ENCODE peak calls at places on chromosome 7, in six cellular contexts. One of them, this sample, is unnamed. For H3K27me3, the result is how much of the 10 kb centered on the place peaks cover.

GRCh38 chr7:86908948-86909347 is 150.5 kb downstream of the ELAPOR2 start:
- DNase-seq in BE2C: no peak
- DNase-seq in CD8-positive, alpha-beta memory T cell: no peak
- DNase-seq in astrocyte: no peak
- DNase-seq in heart left ventricle: no peak
- DNase-seq in CD4-positive, alpha-beta memory T cell: no peak
- DNase-seq in this sample: no peak

GRCh38 chr7:128017460-128017859 is 13.8 kb downstream of the LRRC4 start:
- DNase-seq in CD4-positive, alpha-beta memory T cell: no peak
- DNase-seq in astrocyte: no peak
- DNase-seq in BE2C: no peak
- DNase-seq in CD8-positive, alpha-beta memory T cell: no peak
- DNase-seq in heart left ventricle: no peak
- DNase-seq in this sample: peak

GRCh38 chr7:23742051-23742450 is 32.0 kb downstream of the STK31 start:
- DNase-seq in CD4-positive, alpha-beta memory T cell: no peak
- DNase-seq in CD8-positive, alpha-beta memory T cell: no peak
- DNase-seq in heart left ventricle: no peak
- DNase-seq in BE2C: no peak
- DNase-seq in astrocyte: no peak
- DNase-seq in this sample: peak

GRCh38 chr7:108515013-108515412 is 10.9 kb downstream of the PNPLA8 start:
- DNase-seq in BE2C: no peak
- DNase-seq in astrocyte: no peak
- DNase-seq in heart left ventricle: no peak
- DNase-seq in CD8-positive, alpha-beta memory T cell: no peak
- DNase-seq in CD4-positive, alpha-beta memory T cell: no peak
- DNase-seq in this sample: no peak

GRCh38 chr7:104700336-104700735 is 313.7 kb upstream of the KMT2E start:
- DNase-seq in CD8-positive, alpha-beta memory T cell: no peak
- DNase-seq in astrocyte: no peak
- DNase-seq in BE2C: no peak
- DNase-seq in heart left ventricle: no peak
- DNase-seq in CD4-positive, alpha-beta memory T cell: no peak
- DNase-seq in this sample: no peak

GRCh38 chr7:9231683-9232082 is 798.3 kb downstream of the NXPH1 start:
- DNase-seq in CD8-positive, alpha-beta memory T cell: no peak
- DNase-seq in BE2C: no peak
- DNase-seq in CD4-positive, alpha-beta memory T cell: no peak
- DNase-seq in astrocyte: no peak
- DNase-seq in heart left ventricle: no peak
- DNase-seq in this sample: no peak

GRCh38 chr7:2182461-2182860 is 50.3 kb downstream of the MAD1L1 start:
- DNase-seq in CD4-positive, alpha-beta memory T cell: no peak
- DNase-seq in CD8-positive, alpha-beta memory T cell: no peak
- DNase-seq in astrocyte: no peak
- DNase-seq in BE2C: no peak
- DNase-seq in heart left ventricle: no peak
- DNase-seq in this sample: no peak

GRCh38 chr7:154424370-154424769 is 372.2 kb downstream of the DPP6 start:
- DNase-seq in CD4-positive, alpha-beta memory T cell: no peak
- DNase-seq in astrocyte: no peak
- DNase-seq in heart left ventricle: no peak
- DNase-seq in CD8-positive, alpha-beta memory T cell: no peak
- DNase-seq in BE2C: no peak
- DNase-seq in this sample: no peak

GRCh38 chr7:134747326-134747725 is 32.1 kb upstream of the CALD1 start:
- DNase-seq in CD8-positive, alpha-beta memory T cell: no peak
- DNase-seq in CD4-positive, alpha-beta memory T cell: no peak
- DNase-seq in astrocyte: no peak
- DNase-seq in heart left ventricle: no peak
- DNase-seq in BE2C: no peak
- DNase-seq in this sample: no peak

GRCh38 chr7:7766671-7767070 is 48.3 kb upstream of the RPA3 start:
- DNase-seq in CD8-positive, alpha-beta memory T cell: no peak
- DNase-seq in astrocyte: no peak
- DNase-seq in BE2C: no peak
- DNase-seq in heart left ventricle: no peak
- DNase-seq in CD4-positive, alpha-beta memory T cell: no peak
- DNase-seq in this sample: no peak

GRCh38 chr7:148773344-148773743 is 74.6 kb downstream of the CUL1 start:
- DNase-seq in astrocyte: peak
- DNase-seq in CD8-positive, alpha-beta memory T cell: peak
- DNase-seq in heart left ventricle: no peak
- DNase-seq in CD4-positive, alpha-beta memory T cell: peak
- DNase-seq in BE2C: no peak
- DNase-seq in this sample: no peak

GRCh38 chr7:30886608-30887011 is 25.0 kb upstream of the AQP1 start:
- DNase-seq in CD8-positive, alpha-beta memory T cell: no peak
- DNase-seq in astrocyte: no peak
- DNase-seq in CD4-positive, alpha-beta memory T cell: no peak
- DNase-seq in BE2C: no peak
- DNase-seq in heart left ventricle: no peak
- DNase-seq in this sample: no peak

GRCh38 chr7:75965617-75966016 is 28.8 kb downstream of the TMEM120A start:
- DNase-seq in CD8-positive, alpha-beta memory T cell: no peak
- DNase-seq in heart left ventricle: no peak
- DNase-seq in BE2C: no peak
- DNase-seq in CD4-positive, alpha-beta memory T cell: no peak
- DNase-seq in astrocyte: no peak
- DNase-seq in this sample: no peak

GRCh38 chr7:132161231-132161915 is 414.9 kb downstream of the PLXNA4 start:
- DNase-seq in astrocyte: peak
- DNase-seq in BE2C: peak
- DNase-seq in CD4-positive, alpha-beta memory T cell: no peak
- DNase-seq in CD8-positive, alpha-beta memory T cell: no peak
- DNase-seq in heart left ventricle: peak
- DNase-seq in this sample: no peak

GRCh38 chr7:80428161-80429054 is 83.5 kb downstream of the GNAT3 start:
- DNase-seq in heart left ventricle: no peak
- DNase-seq in CD4-positive, alpha-beta memory T cell: no peak
- DNase-seq in CD8-positive, alpha-beta memory T cell: no peak
- DNase-seq in astrocyte: peak
- DNase-seq in BE2C: peak
- DNase-seq in this sample: peak

GRCh38 chr7:140242057-140243031 is 65.6 kb upstream of the KDM7A start:
- DNase-seq in CD4-positive, alpha-beta memory T cell: no peak
- DNase-seq in heart left ventricle: peak
- DNase-seq in astrocyte: no peak
- DNase-seq in BE2C: peak
- DNase-seq in CD8-positive, alpha-beta memory T cell: no peak
- DNase-seq in this sample: peak

GRCh38 chr7:20798081-20798693 is 11.5 kb upstream of the SP8 start:
- DNase-seq in heart left ventricle: peak
- DNase-seq in BE2C: peak
- DNase-seq in astrocyte: no peak
- DNase-seq in CD8-positive, alpha-beta memory T cell: no peak
- DNase-seq in CD4-positive, alpha-beta memory T cell: no peak
- DNase-seq in this sample: no peak

GRCh38 chr7:128005117-128005516 is 26.1 kb downstream of the LRRC4 start:
- DNase-seq in heart left ventricle: no peak
- DNase-seq in CD4-positive, alpha-beta memory T cell: no peak
- DNase-seq in CD8-positive, alpha-beta memory T cell: no peak
- DNase-seq in astrocyte: no peak
- DNase-seq in BE2C: no peak
- DNase-seq in this sample: no peak

GRCh38 chr7:44326261-44327125 is 1.1 kb upstream of the CAMK2B start:
- DNase-seq in CD4-positive, alpha-beta memory T cell: no peak
- DNase-seq in CD8-positive, alpha-beta memory T cell: no peak
- DNase-seq in astrocyte: no peak
- DNase-seq in BE2C: no peak
- DNase-seq in heart left ventricle: no peak
- DNase-seq in this sample: no peak

GRCh38 chr7:157396316-157397035 is 59.7 kb downstream of the DNAJB6 start:
- DNase-seq in astrocyte: no peak
- DNase-seq in heart left ventricle: no peak
- DNase-seq in BE2C: no peak
- DNase-seq in CD4-positive, alpha-beta memory T cell: no peak
- DNase-seq in CD8-positive, alpha-beta memory T cell: no peak
- DNase-seq in this sample: no peak

DNA sequence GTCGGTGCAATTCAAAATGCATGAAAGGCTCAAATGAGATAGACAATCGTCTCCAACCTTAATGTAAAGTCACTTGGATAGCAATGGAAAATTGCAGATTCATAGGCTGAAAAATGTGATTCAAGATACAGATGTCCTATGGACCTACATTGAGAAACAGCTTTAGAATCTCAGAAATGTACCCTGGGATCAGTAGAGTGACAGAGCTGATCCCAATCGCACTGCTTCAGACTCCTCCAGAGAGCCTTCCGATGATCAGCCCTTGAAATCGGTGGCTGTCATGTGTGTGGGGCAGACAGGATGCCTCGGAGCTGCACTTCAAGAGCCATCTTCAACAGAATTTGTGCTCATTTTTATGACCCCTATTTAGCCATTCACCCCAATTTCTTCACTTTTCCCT is 240.1 kb upstream of the GRB10 start:
- DNase-seq in astrocyte: no peak
- DNase-seq in BE2C: no peak
- DNase-seq in CD8-positive, alpha-beta memory T cell: no peak
- DNase-seq in CD4-positive, alpha-beta memory T cell: no peak
- DNase-seq in heart left ventricle: no peak
- DNase-seq in this sample: no peak
- H3K4me3 ChIP-seq in astrocyte: no peak
- H3K4me3 ChIP-seq in BE2C: no peak
- H3K4me3 ChIP-seq in CD8-positive, alpha-beta memory T cell: no peak
- H3K4me3 ChIP-seq in CD4-positive, alpha-beta memory T cell: no peak
- H3K4me3 ChIP-seq in heart left ventricle: no peak
- H3K4me3 ChIP-seq in this sample: no peak

GRCh38 chr7:27173412-27174076 is 576 bp downstream of the HOXA10 start:
- DNase-seq in heart left ventricle: peak
- DNase-seq in CD8-positive, alpha-beta memory T cell: no peak
- DNase-seq in astrocyte: no peak
- DNase-seq in BE2C: no peak
- DNase-seq in CD4-positive, alpha-beta memory T cell: no peak
- DNase-seq in this sample: no peak
- H3K27me3 ChIP-seq in heart left ventricle: half or more
- H3K27me3 ChIP-seq in CD8-positive, alpha-beta memory T cell: half or more
- H3K27me3 ChIP-seq in astrocyte: half or more
- H3K27me3 ChIP-seq in BE2C: half or more
- H3K27me3 ChIP-seq in CD4-positive, alpha-beta memory T cell: half or more
- H3K27me3 ChIP-seq in this sample: half or more

GRCh38 chr7:47636111-47636692 is 54.3 kb upstream of the TNS3 start:
- DNase-seq in CD8-positive, alpha-beta memory T cell: no peak
- DNase-seq in CD4-positive, alpha-beta memory T cell: no peak
- DNase-seq in heart left ventricle: no peak
- DNase-seq in astrocyte: no peak
- DNase-seq in BE2C: no peak
- DNase-seq in this sample: no peak

GRCh38 chr7:47633134-47633533 is 51.2 kb upstream of the TNS3 start:
- DNase-seq in BE2C: no peak
- DNase-seq in astrocyte: no peak
- DNase-seq in CD8-positive, alpha-beta memory T cell: no peak
- DNase-seq in CD4-positive, alpha-beta memory T cell: no peak
- DNase-seq in heart left ventricle: no peak
- DNase-seq in this sample: no peak

GRCh38 chr7:47634273-47634672 is 52.4 kb upstream of the TNS3 start:
- DNase-seq in CD8-positive, alpha-beta memory T cell: no peak
- DNase-seq in astrocyte: peak
- DNase-seq in heart left ventricle: no peak
- DNase-seq in CD4-positive, alpha-beta memory T cell: no peak
- DNase-seq in BE2C: no peak
- DNase-seq in this sample: peak

GRCh38 chr7:47636693-47637175 is 54.8 kb upstream of the TNS3 start:
- DNase-seq in heart left ventricle: no peak
- DNase-seq in BE2C: no peak
- DNase-seq in astrocyte: no peak
- DNase-seq in CD8-positive, alpha-beta memory T cell: no peak
- DNase-seq in CD4-positive, alpha-beta memory T cell: no peak
- DNase-seq in this sample: no peak

DNA sequence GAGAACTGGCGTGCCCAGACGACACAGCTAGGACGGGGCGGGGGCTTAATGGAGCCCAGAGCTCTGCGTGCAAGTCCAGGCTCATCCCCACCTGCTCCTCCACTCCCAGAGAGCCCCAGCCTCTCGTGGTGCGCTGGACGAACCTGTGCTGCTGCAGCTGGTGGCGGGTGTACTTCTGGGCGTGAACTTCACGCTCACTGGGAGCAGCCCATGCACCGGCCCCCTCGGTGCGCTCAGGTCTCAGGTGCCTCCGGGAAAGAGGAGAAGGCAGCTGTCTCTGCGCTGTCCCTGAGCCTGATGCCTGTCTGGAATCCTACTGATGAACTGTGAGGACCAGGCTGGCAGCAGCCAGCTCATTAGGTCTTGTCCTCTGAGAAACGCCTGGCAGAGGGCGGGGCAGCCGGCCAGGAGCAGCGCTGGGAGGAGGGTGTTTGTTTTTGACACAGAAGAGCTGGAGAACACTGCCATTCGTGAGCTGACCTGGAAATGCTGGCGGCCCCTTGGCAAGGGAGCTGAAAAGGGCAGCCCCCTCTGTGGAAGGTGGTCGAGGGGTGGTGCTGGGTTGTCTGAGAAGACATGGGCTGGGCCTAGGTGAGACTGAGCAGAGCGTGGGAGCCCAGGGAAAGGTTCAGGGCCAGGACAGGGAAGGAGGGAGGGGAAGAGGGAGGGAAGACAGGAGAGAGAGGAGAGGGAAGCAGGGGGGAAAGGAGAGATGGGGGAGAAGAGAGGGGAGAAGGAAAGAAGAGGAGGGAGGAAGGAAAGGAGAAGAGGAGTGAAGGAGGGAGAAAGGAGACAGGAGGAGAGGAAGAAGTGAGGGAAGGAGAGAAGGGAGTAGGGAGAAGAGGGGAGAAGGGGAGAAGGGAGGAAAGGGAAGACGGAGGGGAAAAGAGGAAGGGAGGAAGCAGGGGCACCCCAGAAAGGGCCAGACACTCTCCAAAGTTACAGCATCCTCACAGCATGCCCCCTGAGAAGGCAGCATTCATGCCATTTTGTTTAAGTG is 53.5 kb upstream of the TNS3 start:
- DNase-seq in astrocyte: no peak
- DNase-seq in CD4-positive, alpha-beta memory T cell: no peak
- DNase-seq in heart left ventricle: no peak
- DNase-seq in BE2C: no peak
- DNase-seq in CD8-positive, alpha-beta memory T cell: no peak
- DNase-seq in this sample: peak
- H3K4me3 ChIP-seq in astrocyte: no peak
- H3K4me3 ChIP-seq in CD4-positive, alpha-beta memory T cell: no peak
- H3K4me3 ChIP-seq in heart left ventricle: no peak
- H3K4me3 ChIP-seq in BE2C: no peak
- H3K4me3 ChIP-seq in CD8-positive, alpha-beta memory T cell: no peak
- H3K4me3 ChIP-seq in this sample: peak

GRCh38 chr7:25383402-25383801 is 155.1 kb upstream of the NPVF start:
- DNase-seq in astrocyte: no peak
- DNase-seq in CD8-positive, alpha-beta memory T cell: no peak
- DNase-seq in heart left ventricle: no peak
- DNase-seq in CD4-positive, alpha-beta memory T cell: no peak
- DNase-seq in BE2C: no peak
- DNase-seq in this sample: no peak

GRCh38 chr7:25386311-25386744 is 158.0 kb upstream of the NPVF start:
- DNase-seq in CD8-positive, alpha-beta memory T cell: no peak
- DNase-seq in heart left ventricle: no peak
- DNase-seq in astrocyte: no peak
- DNase-seq in BE2C: no peak
- DNase-seq in CD4-positive, alpha-beta memory T cell: no peak
- DNase-seq in this sample: no peak

GRCh38 chr7:25385731-25386136 is 157.4 kb upstream of the NPVF start:
- DNase-seq in astrocyte: no peak
- DNase-seq in CD8-positive, alpha-beta memory T cell: no peak
- DNase-seq in BE2C: no peak
- DNase-seq in CD4-positive, alpha-beta memory T cell: no peak
- DNase-seq in heart left ventricle: no peak
- DNase-seq in this sample: no peak

GRCh38 chr7:25382869-25383268 is 154.6 kb upstream of the NPVF start:
- DNase-seq in astrocyte: no peak
- DNase-seq in CD8-positive, alpha-beta memory T cell: no peak
- DNase-seq in BE2C: no peak
- DNase-seq in CD4-positive, alpha-beta memory T cell: no peak
- DNase-seq in heart left ventricle: no peak
- DNase-seq in this sample: no peak

GRCh38 chr7:25384820-25385560 is 156.7 kb upstream of the NPVF start:
- DNase-seq in astrocyte: no peak
- DNase-seq in heart left ventricle: no peak
- DNase-seq in CD4-positive, alpha-beta memory T cell: no peak
- DNase-seq in CD8-positive, alpha-beta memory T cell: no peak
- DNase-seq in BE2C: no peak
- DNase-seq in this sample: no peak
- H3K27me3 ChIP-seq in astrocyte: under half
- H3K27me3 ChIP-seq in heart left ventricle: under half
- H3K27me3 ChIP-seq in CD4-positive, alpha-beta memory T cell: under half
- H3K27me3 ChIP-seq in CD8-positive, alpha-beta memory T cell: under half
- H3K27me3 ChIP-seq in BE2C: under half
- H3K27me3 ChIP-seq in this sample: under half

This sample was measured in bronchial epithelial cell.